ENCODE peak calls at places on chromosome 2, in four cellular contexts. One of them, this sample, is unnamed.

GRCh38 chr2:111905990-111906735 is 7.8 kb downstream of the MERTK start:
- DNase-seq in progenitor cell of endocrine pancreas: no peak
- DNase-seq in stimulated activated CD4-positive, alpha-beta T cell treated with anti-CD3 and anti-CD28 coated beads, Interleukin-15, amount 100 ng/mL, for 24 hours: no peak
- DNase-seq in heart left ventricle: no peak
- DNase-seq in this sample: no peak

GRCh38 chr2:57516740-57517340 is 529.8 kb upstream of the VRK2 start:
- DNase-seq in progenitor cell of endocrine pancreas: no peak
- DNase-seq in stimulated activated CD4-positive, alpha-beta T cell treated with anti-CD3 and anti-CD28 coated beads, Interleukin-15, amount 100 ng/mL, for 24 hours: no peak
- DNase-seq in heart left ventricle: no peak
- DNase-seq in this sample: no peak

GRCh38 chr2:17733650-17734049 is 20.0 kb downstream of the SMC6 start:
- DNase-seq in progenitor cell of endocrine pancreas: no peak
- DNase-seq in stimulated activated CD4-positive, alpha-beta T cell treated with anti-CD3 and anti-CD28 coated beads, Interleukin-15, amount 100 ng/mL, for 24 hours: no peak
- DNase-seq in heart left ventricle: no peak
- DNase-seq in this sample: no peak

GRCh38 chr2:26669099-26669498 is 23.4 kb upstream of the KCNK3 start:
- DNase-seq in progenitor cell of endocrine pancreas: no peak
- DNase-seq in stimulated activated CD4-positive, alpha-beta T cell treated with anti-CD3 and anti-CD28 coated beads, Interleukin-15, amount 100 ng/mL, for 24 hours: no peak
- DNase-seq in heart left ventricle: no peak
- DNase-seq in this sample: no peak

GRCh38 chr2:235852528-235852920 is 315.7 kb downstream of the GBX2 start:
- DNase-seq in progenitor cell of endocrine pancreas: no peak
- DNase-seq in stimulated activated CD4-positive, alpha-beta T cell treated with anti-CD3 and anti-CD28 coated beads, Interleukin-15, amount 100 ng/mL, for 24 hours: no peak
- DNase-seq in heart left ventricle: no peak
- DNase-seq in this sample: no peak

GRCh38 chr2:202530038-202530437 is 104.7 kb upstream of the FAM117B start:
- DNase-seq in progenitor cell of endocrine pancreas: no peak
- DNase-seq in stimulated activated CD4-positive, alpha-beta T cell treated with anti-CD3 and anti-CD28 coated beads, Interleukin-15, amount 100 ng/mL, for 24 hours: no peak
- DNase-seq in heart left ventricle: no peak
- DNase-seq in this sample: no peak

GRCh38 chr2:112644933-112645395 is 775 bp upstream of the SLC20A1 start:
- DNase-seq in progenitor cell of endocrine pancreas: no peak
- DNase-seq in stimulated activated CD4-positive, alpha-beta T cell treated with anti-CD3 and anti-CD28 coated beads, Interleukin-15, amount 100 ng/mL, for 24 hours: no peak
- DNase-seq in heart left ventricle: no peak
- DNase-seq in this sample: peak

GRCh38 chr2:69734858-69735574 is 6.9 kb upstream of the ANXA4 start:
- DNase-seq in progenitor cell of endocrine pancreas: no peak
- DNase-seq in stimulated activated CD4-positive, alpha-beta T cell treated with anti-CD3 and anti-CD28 coated beads, Interleukin-15, amount 100 ng/mL, for 24 hours: no peak
- DNase-seq in heart left ventricle: no peak
- DNase-seq in this sample: no peak

GRCh38 chr2:225994748-225995405 is 595.4 kb downstream of the NYAP2 start:
- DNase-seq in progenitor cell of endocrine pancreas: no peak
- DNase-seq in stimulated activated CD4-positive, alpha-beta T cell treated with anti-CD3 and anti-CD28 coated beads, Interleukin-15, amount 100 ng/mL, for 24 hours: no peak
- DNase-seq in heart left ventricle: no peak
- DNase-seq in this sample: no peak

GRCh38 chr2:17804358-17804757 is 11.9 kb upstream of the MSGN1 start:
- DNase-seq in progenitor cell of endocrine pancreas: no peak
- DNase-seq in stimulated activated CD4-positive, alpha-beta T cell treated with anti-CD3 and anti-CD28 coated beads, Interleukin-15, amount 100 ng/mL, for 24 hours: no peak
- DNase-seq in heart left ventricle: no peak
- DNase-seq in this sample: no peak

GRCh38 chr2:96898135-96898505 is 28.2 kb upstream of the SEMA4C start:
- DNase-seq in progenitor cell of endocrine pancreas: no peak
- DNase-seq in stimulated activated CD4-positive, alpha-beta T cell treated with anti-CD3 and anti-CD28 coated beads, Interleukin-15, amount 100 ng/mL, for 24 hours: no peak
- DNase-seq in heart left ventricle: no peak
- DNase-seq in this sample: no peak

GRCh38 chr2:113886479-113887383 is 3.2 kb upstream of the ACTR3 start:
- DNase-seq in progenitor cell of endocrine pancreas: no peak
- DNase-seq in stimulated activated CD4-positive, alpha-beta T cell treated with anti-CD3 and anti-CD28 coated beads, Interleukin-15, amount 100 ng/mL, for 24 hours: peak
- DNase-seq in heart left ventricle: peak
- DNase-seq in this sample: peak

GRCh38 chr2:190809139-190809764 is 71.4 kb upstream of the GLS start:
- DNase-seq in progenitor cell of endocrine pancreas: no peak
- DNase-seq in stimulated activated CD4-positive, alpha-beta T cell treated with anti-CD3 and anti-CD28 coated beads, Interleukin-15, amount 100 ng/mL, for 24 hours: no peak
- DNase-seq in heart left ventricle: no peak
- DNase-seq in this sample: no peak

GRCh38 chr2:36952748-36953197 is 13.6 kb downstream of the STRN start:
- DNase-seq in progenitor cell of endocrine pancreas: no peak
- DNase-seq in stimulated activated CD4-positive, alpha-beta T cell treated with anti-CD3 and anti-CD28 coated beads, Interleukin-15, amount 100 ng/mL, for 24 hours: no peak
- DNase-seq in heart left ventricle: no peak
- DNase-seq in this sample: no peak

GRCh38 chr2:236562434-236562833 is 7.2 kb upstream of the ACKR3 start:
- DNase-seq in progenitor cell of endocrine pancreas: no peak
- DNase-seq in stimulated activated CD4-positive, alpha-beta T cell treated with anti-CD3 and anti-CD28 coated beads, Interleukin-15, amount 100 ng/mL, for 24 hours: no peak
- DNase-seq in heart left ventricle: no peak
- DNase-seq in this sample: no peak

GRCh38 chr2:134282638-134283400 is 28.9 kb downstream of the MGAT5 start:
- DNase-seq in progenitor cell of endocrine pancreas: no peak
- DNase-seq in stimulated activated CD4-positive, alpha-beta T cell treated with anti-CD3 and anti-CD28 coated beads, Interleukin-15, amount 100 ng/mL, for 24 hours: peak
- DNase-seq in heart left ventricle: no peak
- DNase-seq in this sample: peak

GRCh38 chr2:217830061-217830460 is 172.7 kb downstream of the TNS1 start:
- DNase-seq in progenitor cell of endocrine pancreas: no peak
- DNase-seq in stimulated activated CD4-positive, alpha-beta T cell treated with anti-CD3 and anti-CD28 coated beads, Interleukin-15, amount 100 ng/mL, for 24 hours: no peak
- DNase-seq in heart left ventricle: no peak
- DNase-seq in this sample: no peak